ENCODE peak calls at places on chromosomes 5 and 9, in nine cellular contexts. F is right lobe of liver, M is adrenal gland, W is transverse colon, N is ovary, D is upper lobe of left lung, C is heart left ventricle, T is IMR-90, G is HCT116. K is an unnamed sample.

GRCh38 chr9:112665347-112665746 is 52.6 kb downstream of the INIP start:
- DNase-seq in F (no peak), M (no peak), W (no peak), N (no peak), D (no peak), C (no peak), T (peak), G (no peak), K (no peak)

GRCh38 chr5:140358738-140359310 is 1.2 kb upstream of the SLC4A9 start:
- DNase-seq in F (no peak), M (no peak), W (no peak), N (no peak), D (no peak), C (no peak), T (peak), G (no peak), K (no peak)

GRCh38 chr9:128190516-128191405 is 611 bp downstream of the CIZ1 start:
- DNase-seq in F (no peak), M (no peak), W (peak), N (peak), D (no peak), C (peak), T (no peak), G (no peak), K (no peak)

GRCh38 chr9:117266855-117267497 is 147.9 kb downstream of the ASTN2 start:
- DNase-seq in F (no peak), M (no peak), W (no peak), N (no peak), D (no peak), C (no peak), T (no peak), G (no peak), K (no peak)

GRCh38 chr9:98316445-98317133 is 61.1 kb upstream of the TBC1D2 start:
- DNase-seq in F (no peak), M (no peak), W (no peak), N (no peak), D (no peak), C (no peak), T (no peak), G (no peak), K (peak)

GRCh38 chr5:939368-939767 is 46.7 kb downstream of the TRIP13 start:
- DNase-seq in F (no peak), M (no peak), W (no peak), N (peak), D (no peak), C (no peak), T (no peak), G (no peak), K (no peak)

GRCh38 chr9:19409406-19410194 is 791 bp downstream of the ACER2 start:
- DNase-seq in F (no peak), M (peak), W (peak), N (peak), D (peak), C (peak), T (no peak), G (peak), K (no peak)

GRCh38 chr9:137619240-137620090 is 660 bp downstream of the EHMT1 start:
- DNase-seq in F (no peak), M (peak), W (peak), N (peak), D (peak), C (no peak), T (peak), G (no peak), K (no peak)

GRCh38 chr5:88889165-88890069 is 6.4 kb upstream of the MEF2C start:
- DNase-seq in F (peak), M (peak), W (peak), N (peak), D (peak), C (peak), T (peak), G (no peak), K (peak)

GRCh38 chr9:110330484-110331115 is 7.1 kb downstream of the TXNDC8 start:
- DNase-seq in F (no peak), M (no peak), W (no peak), N (no peak), D (no peak), C (no peak), T (no peak), G (no peak), K (no peak)

GRCh38 chr9:92327283-92327850 is 1.6 kb downstream of the CENPP start:
- DNase-seq in F (no peak), M (no peak), W (no peak), N (no peak), D (no peak), C (no peak), T (no peak), G (no peak), K (no peak)

GRCh38 chr9:131237931-131238401 is 38.3 kb downstream of the FAM78A start:
- DNase-seq in F (no peak), M (peak), W (peak), N (no peak), D (peak), C (peak), T (peak), G (no peak), K (no peak)

GRCh38 chr5:61924251-61924650 is 381.8 kb upstream of the KIF2A start:
- DNase-seq in F (no peak), M (no peak), W (no peak), N (no peak), D (no peak), C (no peak), T (no peak), G (no peak), K (no peak)

GRCh38 chr5:90479611-90480385 is 5.1 kb downstream of the POLR3G start:
- DNase-seq in F (no peak), M (no peak), W (no peak), N (no peak), D (no peak), C (no peak), T (peak), G (no peak), K (no peak)

GRCh38 chr5:149062371-149063016 is 368 bp downstream of the SH3TC2 start:
- DNase-seq in F (no peak), M (no peak), W (peak), N (no peak), D (no peak), C (peak), T (peak), G (peak), K (no peak)

GRCh38 chr5:74251106-74252032 is 389.2 kb downstream of the ENC1 start:
- DNase-seq in F (no peak), M (no peak), W (peak), N (no peak), D (peak), C (peak), T (peak), G (no peak), K (peak)

GRCh38 chr9:132750668-132751067 is 80.4 kb downstream of the GTF3C4 start:
- DNase-seq in F (no peak), M (no peak), W (no peak), N (no peak), D (no peak), C (no peak), T (no peak), G (no peak), K (peak)

GRCh38 chr5:936149-937144 is 43.8 kb downstream of the TRIP13 start:
- DNase-seq in F (peak), M (no peak), W (no peak), N (peak), D (no peak), C (no peak), T (no peak), G (no peak), K (no peak)

GRCh38 chr9:35605336-35606137 is 475 bp downstream of the TESK1 start:
- DNase-seq in F (no peak), M (peak), W (peak), N (peak), D (peak), C (peak), T (no peak), G (no peak), K (peak)

GRCh38 chr9:3441197-3441816 is 84.5 kb downstream of the RFX3 start:
- DNase-seq in F (no peak), M (peak), W (peak), N (no peak), D (no peak), C (peak), T (peak), G (peak), K (peak)

GRCh38 chr9:78291240-78291915 is 5.5 kb upstream of the PSAT1 start:
- DNase-seq in F (no peak), M (no peak), W (no peak), N (no peak), D (no peak), C (no peak), T (no peak), G (no peak), K (no peak)

GRCh38 chr9:129944501-129945116 is 98.4 kb downstream of the FNBP1 start:
- DNase-seq in F (no peak), M (no peak), W (no peak), N (no peak), D (no peak), C (no peak), T (no peak), G (no peak), K (no peak)

GRCh38 chr5:31172881-31173280 is 20.6 kb upstream of the CDH6 start:
- DNase-seq in F (no peak), M (no peak), W (no peak), N (no peak), D (no peak), C (no peak), T (no peak), G (no peak), K (no peak)

GRCh38 chr5:88724201-88724600 is 158.8 kb downstream of the MEF2C start:
- DNase-seq in F (no peak), M (no peak), W (no peak), N (no peak), D (no peak), C (no peak), T (peak), G (peak), K (no peak)

GRCh38 chr5:101534486-101535110 is 631.5 kb upstream of the ST8SIA4 start:
- DNase-seq in F (no peak), M (no peak), W (no peak), N (no peak), D (no peak), C (no peak), T (peak), G (no peak), K (no peak)

GRCh38 chr5:142784405-142784955 is 14.3 kb downstream of the ARHGAP26 start:
- DNase-seq in F (no peak), M (no peak), W (no peak), N (no peak), D (no peak), C (no peak), T (no peak), G (no peak), K (no peak)

GRCh38 chr9:130608554-130609122 is 29.3 kb downstream of the FUBP3 start:
- DNase-seq in F (no peak), M (no peak), W (no peak), N (no peak), D (no peak), C (no peak), T (no peak), G (no peak), K (no peak)

GRCh38 chr9:101376117-101376866 is 8.5 kb downstream of the BAAT start:
- DNase-seq in F (peak), M (peak), W (no peak), N (no peak), D (no peak), C (peak), T (peak), G (no peak), K (no peak)

GRCh38 chr5:134561871-134562296 is 36.4 kb downstream of the JADE2 start:
- DNase-seq in F (peak), M (peak), W (no peak), N (no peak), D (no peak), C (peak), T (peak), G (peak), K (no peak)

GRCh38 chr9:137294091-137294683 is 7.9 kb downstream of the NRARP start:
- DNase-seq in F (no peak), M (no peak), W (no peak), N (no peak), D (no peak), C (peak), T (peak), G (peak), K (no peak)

GRCh38 chr9:81492710-81493447 is 196.5 kb downstream of the TLE1 start:
- DNase-seq in F (no peak), M (no peak), W (no peak), N (no peak), D (no peak), C (no peak), T (peak), G (no peak), K (no peak)

GRCh38 chr5:38780950-38781349 is 64.9 kb upstream of the OSMR start:
- DNase-seq in F (no peak), M (peak), W (peak), N (peak), D (no peak), C (peak), T (peak), G (no peak), K (peak)

GRCh38 chr5:38777111-38777510 is 68.7 kb upstream of the OSMR start:
- DNase-seq in F (no peak), M (no peak), W (no peak), N (no peak), D (no peak), C (no peak), T (no peak), G (no peak), K (no peak)

GRCh38 chr5:38780316-38780715 is 65.5 kb upstream of the OSMR start:
- DNase-seq in F (no peak), M (no peak), W (no peak), N (no peak), D (no peak), C (no peak), T (peak), G (no peak), K (no peak)

GRCh38 chr5:38782185-38782584 is 63.6 kb upstream of the OSMR start:
- DNase-seq in F (no peak), M (no peak), W (no peak), N (no peak), D (no peak), C (no peak), T (no peak), G (no peak), K (no peak)

GRCh38 chr5:38783011-38783551 is 62.7 kb upstream of the OSMR start:
- DNase-seq in F (no peak), M (no peak), W (no peak), N (no peak), D (no peak), C (no peak), T (peak), G (no peak), K (peak)
- TF ChIP-seq CTCF in F (no peak), M (peak), W (no peak), N (no peak), D (peak), C (no peak), T (peak), G (no peak), K (no peak)

GRCh38 chr9:113957778-113958430 is 81.8 kb downstream of the ZNF618 start:
- DNase-seq in F (no peak), M (no peak), W (peak), N (no peak), D (no peak), C (no peak), T (peak), G (no peak), K (no peak)
- H3K4me3 ChIP-seq in F (no peak), M (no peak), W (no peak), N (no peak), D (no peak), C (no peak), T (no peak), G (no peak), K (no peak)

GRCh38 chr5:6505779-6506557 is 57.3 kb downstream of the UBE2QL1 start:
- DNase-seq in F (peak), M (no peak), W (no peak), N (no peak), D (no peak), C (no peak), T (no peak), G (no peak), K (no peak)
- TF ChIP-seq POLR2A in F (no peak), M (no peak), W (no peak), N (no peak), D (no peak), C (no peak), T (no peak), G (no peak), K (no peak)

DNA sequence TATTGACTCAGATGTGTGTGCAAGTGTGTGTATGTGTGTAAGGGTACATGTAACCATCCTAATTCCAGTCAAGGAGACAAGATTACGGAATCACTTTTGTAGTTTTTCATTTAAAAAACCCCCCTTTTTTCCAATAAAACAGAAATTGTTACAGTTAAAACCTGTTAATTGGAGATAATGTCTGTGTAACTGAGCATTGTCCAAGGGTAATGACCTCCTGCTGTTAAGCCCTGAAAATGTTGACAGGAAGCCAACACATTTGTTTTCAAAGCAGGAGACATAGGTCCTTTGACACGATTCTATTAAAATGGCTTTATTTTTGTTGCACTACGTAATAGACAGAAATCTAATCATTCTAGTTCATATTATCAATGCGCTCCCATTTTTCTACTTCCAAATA is 457.3 kb upstream of the ARRDC3 start:
- DNase-seq in F (no peak), M (no peak), W (no peak), N (no peak), D (no peak), C (no peak), T (no peak), G (no peak), K (no peak)
- TF ChIP-seq CTCF in F (no peak), M (no peak), W (no peak), N (no peak), D (no peak), C (no peak), T (no peak), G (no peak), K (no peak)

DNA sequence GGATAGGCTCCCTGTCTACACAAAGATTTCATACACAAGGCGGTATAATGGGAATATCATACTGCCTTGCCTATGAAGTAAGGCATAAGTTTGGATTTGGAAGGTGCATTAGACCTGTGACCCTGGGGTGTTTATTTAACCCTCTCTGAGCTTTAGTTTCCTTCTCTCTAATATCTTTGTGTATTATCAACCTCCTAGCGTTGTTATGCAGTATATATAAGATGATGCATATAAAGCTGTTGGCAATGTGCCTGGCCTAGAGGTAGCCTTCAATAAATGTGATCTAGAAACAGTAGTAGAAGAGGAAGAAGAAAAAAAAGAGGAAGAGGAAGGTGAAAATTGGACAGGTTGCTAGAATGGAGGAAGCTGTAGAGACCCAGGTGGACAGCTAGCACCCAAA is 311.6 kb upstream of the CLINT1 start:
- DNase-seq in F (no peak), M (no peak), W (peak), N (no peak), D (no peak), C (no peak), T (no peak), G (no peak), K (no peak)
- H3K4me3 ChIP-seq in F (no peak), M (no peak), W (no peak), N (no peak), D (no peak), C (no peak), T (no peak), G (no peak), K (no peak)

GRCh38 chr9:89701221-89701798 is 96.5 kb downstream of the GADD45G start:
- DNase-seq in F (no peak), M (no peak), W (no peak), N (no peak), D (peak), C (no peak), T (no peak), G (no peak), K (no peak)
- TF ChIP-seq POLR2A in F (no peak), M (no peak), W (no peak), N (no peak), D (no peak), C (no peak), T (no peak), G (no peak), K (no peak)

GRCh38 chr9:114674798-114675554 is 7.0 kb downstream of the TEX48 start:
- DNase-seq in F (no peak), M (no peak), W (no peak), N (no peak), D (no peak), C (no peak), T (peak), G (no peak), K (no peak)
- TF ChIP-seq CTCF in F (no peak), M (no peak), W (no peak), N (no peak), D (no peak), C (no peak), T (peak), G (no peak), K (no peak)

DNA sequence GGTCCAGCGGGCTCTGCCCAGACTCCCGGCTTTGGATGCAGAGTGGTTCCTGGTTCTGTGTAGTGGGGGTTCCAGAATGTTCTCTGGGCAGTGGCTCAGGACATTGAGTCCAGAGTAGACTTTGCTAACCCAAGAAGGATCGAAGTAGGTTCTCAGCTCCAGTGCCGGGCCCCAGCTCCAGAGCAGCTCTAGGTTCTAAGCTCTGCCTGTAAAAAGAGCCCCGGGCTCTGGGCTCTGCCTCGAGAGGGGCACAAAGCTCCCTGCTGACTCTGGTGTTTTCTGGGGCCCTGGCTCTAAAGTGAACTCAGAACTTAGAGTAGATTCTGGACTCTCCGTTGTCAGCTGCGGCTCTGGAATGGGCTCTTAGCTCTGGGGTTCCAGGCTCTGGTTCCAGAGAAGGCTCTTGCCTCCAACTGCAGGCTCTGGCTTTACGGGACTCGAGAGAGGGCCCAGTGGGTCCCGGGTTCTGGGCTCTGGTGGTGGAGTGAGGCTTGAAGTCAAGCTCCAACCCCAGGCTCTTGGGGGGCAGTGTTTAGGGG is 414 bp downstream of the WDR38 start:
- DNase-seq in F (no peak), M (no peak), W (no peak), N (no peak), D (no peak), C (no peak), T (no peak), G (no peak), K (no peak)
- H3K4me3 ChIP-seq in F (peak), M (no peak), W (peak), N (peak), D (peak), C (peak), T (no peak), G (peak), K (no peak)

GRCh38 chr5:41835625-41836024 is 34.6 kb downstream of the OXCT1 start:
- DNase-seq in F (no peak), M (peak), W (no peak), N (peak), D (no peak), C (peak), T (peak), G (peak), K (peak)
- TF ChIP-seq POLR2A in F (no peak), M (no peak), W (no peak), N (no peak), D (no peak), C (no peak), T (no peak), G (no peak), K (no peak)

K was measured in lower leg skin.